ENCODE peak calls at places on chromosomes 13 and 19, in four cellular contexts. W, L, J and U are unnamed samples.

GRCh38 chr13:31605076-31605858 is 134.1 kb upstream of the RXFP2 start:
- DNase-seq in W (no peak), L (no peak), J (no peak), U (no peak)

GRCh38 chr19:928471-929259 is 2.8 kb downstream of the ARID3A start:
- DNase-seq in W (no peak), L (no peak), J (peak; percentile 58), U (no peak)

GRCh38 chr13:48410199-48410598 is 2.7 kb downstream of the LPAR6 start:
- DNase-seq in W (no peak), L (no peak), J (no peak), U (no peak)

GRCh38 chr13:26721251-26721939 is 39.2 kb downstream of the GPR12 start:
- DNase-seq in W (no peak), L (no peak), J (no peak), U (peak; percentile 88)

GRCh38 chr13:69603144-69603853 is 504.3 kb upstream of the ATXN8OS start:
- DNase-seq in W (no peak), L (no peak), J (no peak), U (no peak)

GRCh38 chr13:75458696-75459422 is 23.1 kb downstream of the TBC1D4 start:
- DNase-seq in W (peak; percentile 49), L (peak; percentile 25), J (no peak), U (no peak)

GRCh38 chr13:104025303-104025702 is 959.1 kb upstream of the SLC10A2 start:
- DNase-seq in W (no peak), L (no peak), J (no peak), U (no peak)

GRCh38 chr13:20118268-20119140 is 42.3 kb downstream of the GJA3 start:
- DNase-seq in W (no peak), L (no peak), J (peak; percentile 83), U (no peak)

GRCh38 chr13:48304132-48304876 is 753 bp downstream of the RB1 start:
- DNase-seq in W (peak; percentile 92), L (peak; percentile 54), J (peak; percentile 11), U (peak; percentile 43)

GRCh38 chr19:51784109-51784785 is 10.7 kb upstream of the FPR3 start:
- DNase-seq in W (no peak), L (no peak), J (no peak), U (no peak)

GRCh38 chr13:92307752-92308151 is 909.3 kb downstream of the GPC5 start:
- DNase-seq in W (no peak), L (no peak), J (no peak), U (no peak)

GRCh38 chr19:51127755-51128154 is 3.0 kb downstream of the SIGLEC9 start:
- DNase-seq in W (no peak), L (no peak), J (peak; percentile 32), U (peak; percentile 94)

GRCh38 chr19:4524808-4525562 is 6.7 kb upstream of the PLIN4 start:
- DNase-seq in W (no peak), L (peak; percentile 75), J (peak; percentile 65), U (no peak)

GRCh38 chr19:4521888-4522242 is 3.6 kb upstream of the PLIN4 start:
- DNase-seq in W (no peak), L (no peak), J (no peak), U (no peak)

GRCh38 chr19:4522291-4523002 is 4.2 kb upstream of the PLIN4 start:
- DNase-seq in W (no peak), L (no peak), J (no peak), U (no peak)

GRCh38 chr19:4525563-4526002 is 7.3 kb upstream of the PLIN4 start:
- DNase-seq in W (no peak), L (no peak), J (no peak), U (no peak)

GRCh38 chr19:4523306-4524110 is 5.2 kb upstream of the PLIN4 start:
- DNase-seq in W (no peak), L (no peak), J (peak; percentile 83), U (peak; percentile 29)
- TF ChIP-seq SPI1 in W (no peak), L (no peak), J (no peak), U (no peak)

GRCh38 chr19:35011091-35011689 is 11.1 kb downstream of the GRAMD1A start:
- DNase-seq in W (no peak), L (no peak), J (no peak), U (peak; percentile 35)

GRCh38 chr19:35013820-35014754 is 14.0 kb downstream of the GRAMD1A start:
- DNase-seq in W (no peak), L (no peak), J (no peak), U (peak; percentile 81)

GRCh38 chr19:35011737-35012682 is 11.9 kb downstream of the GRAMD1A start:
- DNase-seq in W (no peak), L (no peak), J (no peak), U (no peak)

GRCh38 chr19:35015576-35016351 is 14.5 kb upstream of the SCN1B start:
- DNase-seq in W (no peak), L (no peak), J (no peak), U (no peak)

DNA sequence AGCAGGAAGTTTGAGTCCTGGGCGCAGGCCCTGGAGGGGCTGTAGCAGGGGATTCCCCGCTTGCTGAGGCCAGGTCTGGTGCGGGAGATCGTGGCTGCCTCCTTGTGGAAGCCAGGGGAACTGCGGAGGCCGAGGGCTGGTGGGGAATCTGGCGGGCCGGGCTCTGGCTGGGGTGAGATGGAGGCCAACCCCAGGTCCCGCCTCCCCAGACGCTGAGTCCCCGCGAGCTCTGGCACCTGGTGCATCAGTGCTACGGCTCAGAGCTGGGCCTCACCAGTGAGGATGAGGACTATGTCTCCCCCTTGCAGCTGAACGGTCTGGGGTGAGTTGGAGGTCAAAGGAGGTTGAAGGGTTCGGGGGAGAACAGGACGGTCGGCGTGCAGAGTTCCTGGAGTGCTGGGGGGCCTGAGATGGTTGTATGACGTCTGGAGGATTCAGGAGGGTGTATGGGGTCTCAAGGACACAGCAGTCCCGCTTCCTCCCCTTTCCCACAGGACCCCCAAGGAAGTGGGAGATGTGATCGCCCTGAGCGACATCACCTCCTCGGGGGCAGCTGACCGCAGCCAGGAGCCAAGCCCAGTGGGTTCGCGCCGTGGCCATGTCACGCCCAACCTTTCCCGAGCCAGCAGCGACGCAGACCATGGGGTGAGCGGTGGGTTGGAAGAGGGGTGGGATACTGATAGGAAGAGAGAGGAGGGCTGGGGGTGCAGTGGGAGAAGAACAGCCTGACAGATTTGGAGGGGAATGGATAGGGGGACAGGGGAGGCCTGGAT is 13.1 kb downstream of the GRAMD1A start:
- DNase-seq in W (no peak), L (peak; percentile 95), J (peak; percentile 73), U (peak; percentile 50)
- TF ChIP-seq POLR2AphosphoS5 in W (no peak), L (peak; percentile 35), J (peak; percentile 12), U (peak; percentile 19)

GRCh38 chr19:41595258-41595889 is 19.4 kb downstream of the CEACAM21 start:
- DNase-seq in W (peak; percentile 40), L (peak; percentile 42), J (peak; percentile 48), U (peak; percentile 60)
- TF ChIP-seq SPI1 in W (no peak), L (no peak), J (no peak), U (no peak)

GRCh38 chr19:9847087-9847671 is 12.1 kb downstream of the PIN1 start:
- DNase-seq in W (no peak), L (no peak), J (peak; percentile 78), U (no peak)
- TF ChIP-seq POLR2AphosphoS5 in W (no peak), L (no peak), J (no peak), U (no peak)